ENCODE peak calls at places on chromosomes 3 and 15, in seven cellular contexts. J is lower lobe of right lung, E is body of pancreas, U is heart right ventricle, C is fibroblast of lung, K is GM23338, D is psoas muscle. O is an unnamed sample. For H3K4me1, the result is how much of the 10 kb centered on the place peaks cover.

GRCh38 chr15:83290236-83290635 is 5.8 kb upstream of the BNC1 start:
- DNase-seq in E (no peak), C (no peak), D (no peak), U (no peak), K (peak), J (no peak), O (no peak)

GRCh38 chr3:10395671-10396070 is 74.8 kb upstream of the SEC13 start:
- DNase-seq in J (no peak), D (no peak), K (no peak), U (no peak), E (no peak), C (no peak), O (no peak)

GRCh38 chr3:135454890-135455289 is 510.6 kb upstream of the PPP2R3A start:
- DNase-seq in K (no peak), D (no peak), C (no peak), E (no peak), U (no peak), J (no peak), O (no peak)

GRCh38 chr3:32321095-32321835 is 70.4 kb upstream of the CMTM7 start:
- DNase-seq in J (no peak), D (no peak), K (peak), E (no peak), U (peak), C (no peak), O (no peak)

GRCh38 chr3:72171946-72172345 is 387.0 kb upstream of the PROK2 start:
- DNase-seq in C (no peak), J (no peak), D (peak), K (no peak), U (peak), E (no peak), O (no peak)

GRCh38 chr15:59327942-59328341 is 44.7 kb downstream of the MYO1E start:
- DNase-seq in J (no peak), D (no peak), K (no peak), C (no peak), E (no peak), U (no peak), O (no peak)

GRCh38 chr15:29859981-29860745 is 37.9 kb upstream of the TJP1 start:
- DNase-seq in U (no peak), J (no peak), K (no peak), C (peak), E (no peak), D (no peak), O (no peak)

GRCh38 chr3:76352069-76352847 is 566.9 kb upstream of the ZNF717 start:
- DNase-seq in J (no peak), K (peak), E (no peak), C (no peak), U (no peak), D (no peak), O (no peak)

GRCh38 chr3:7508821-7509220 is 647.9 kb downstream of the GRM7 start:
- DNase-seq in U (no peak), J (no peak), D (no peak), E (no peak), C (no peak), K (no peak), O (no peak)

GRCh38 chr3:155889952-155890351 is 19.5 kb downstream of the GMPS start:
- DNase-seq in J (no peak), E (no peak), K (no peak), D (no peak), U (no peak), C (no peak), O (no peak)

DNA sequence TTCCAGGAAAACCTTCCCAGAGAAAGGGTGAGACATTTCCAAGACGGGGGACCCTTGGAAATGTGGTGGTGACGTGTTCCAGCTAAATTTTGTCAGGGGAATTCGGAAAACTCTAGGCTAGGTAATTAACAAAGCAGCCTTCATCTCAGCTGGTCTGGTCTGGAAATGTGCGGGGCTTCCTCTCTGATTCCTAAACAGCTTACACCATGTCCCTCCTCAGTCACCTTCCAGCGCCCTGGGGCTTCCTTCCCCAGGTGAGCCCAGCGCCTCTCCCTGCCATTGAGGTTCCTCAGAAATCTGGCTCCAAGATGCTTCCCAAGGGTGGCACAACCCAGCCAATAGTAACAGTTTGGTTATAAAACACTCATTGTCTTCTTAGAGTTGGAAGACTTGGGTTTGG is 571 bp downstream of the ACAD9 start:
- DNase-seq in U (no peak), K (no peak), D (no peak), E (no peak), C (no peak), J (no peak), O (no peak)
- H3K4me1 ChIP-seq in U (under half), K (under half), D (under half), E (under half), C (under half), J (under half), O (under half)

DNA sequence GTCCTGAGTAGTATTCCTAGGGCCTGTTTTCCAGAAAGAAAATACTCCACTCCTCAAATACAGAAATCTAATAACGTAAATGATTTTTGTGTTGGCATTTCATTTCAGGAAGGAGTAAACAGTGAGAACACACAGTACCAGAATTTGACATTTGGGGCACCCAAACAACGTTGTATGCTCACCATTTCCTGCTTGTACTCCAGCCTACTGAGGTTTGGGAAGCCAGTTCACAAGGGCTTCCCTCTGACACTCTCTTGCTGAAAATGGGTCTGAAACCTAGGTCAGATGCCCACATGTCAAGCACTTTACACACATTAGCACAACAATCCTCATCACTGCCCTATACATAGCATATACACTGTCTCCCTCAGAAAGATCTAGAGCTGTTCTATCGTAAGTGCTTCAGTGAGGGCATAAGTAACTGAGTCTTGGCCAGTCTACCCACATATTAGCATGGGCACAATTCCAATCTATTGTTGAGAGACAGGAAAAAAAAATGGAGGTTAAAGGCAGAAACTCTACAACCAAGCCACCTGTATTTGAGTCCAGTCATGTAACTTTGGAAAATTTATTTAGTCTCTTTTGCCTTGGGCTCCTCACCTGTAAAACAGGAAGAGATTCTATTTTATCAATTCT is 43.5 kb upstream of the RSL24D1 start:
- DNase-seq in K (no peak), J (no peak), E (no peak), U (no peak), D (no peak), C (no peak), O (no peak)
- H3K4me1 ChIP-seq in K (under half), J (under half), E (under half), U (under half), D (under half), C (under half), O (under half)

GRCh38 chr15:98868564-98868963 is 139.0 kb downstream of the PGPEP1L start:
- DNase-seq in K (no peak), U (no peak), C (no peak), D (no peak), J (no peak), E (no peak), O (no peak)
- H3K4me1 ChIP-seq in K (half or more), U (half or more), C (under half), D (under half), J (under half), E (under half), O (under half)

GRCh38 chr3:50264964-50265485 is 3.9 kb upstream of the SEMA3B start:
- DNase-seq in K (peak), J (no peak), E (no peak), D (no peak), C (no peak), U (peak), O (no peak)
- H3K4me1 ChIP-seq in K (half or more), J (half or more), E (half or more), D (half or more), C (half or more), U (half or more), O (under half)

GRCh38 chr3:9270704-9271103 is 21.3 kb upstream of the SRGAP3 start:
- DNase-seq in U (no peak), C (no peak), D (no peak), K (no peak), E (no peak), J (no peak), O (no peak)

GRCh38 chr3:9276761-9277370 is 27.4 kb upstream of the SRGAP3 start:
- DNase-seq in C (no peak), K (no peak), D (no peak), J (no peak), E (no peak), U (no peak), O (no peak)

DNA sequence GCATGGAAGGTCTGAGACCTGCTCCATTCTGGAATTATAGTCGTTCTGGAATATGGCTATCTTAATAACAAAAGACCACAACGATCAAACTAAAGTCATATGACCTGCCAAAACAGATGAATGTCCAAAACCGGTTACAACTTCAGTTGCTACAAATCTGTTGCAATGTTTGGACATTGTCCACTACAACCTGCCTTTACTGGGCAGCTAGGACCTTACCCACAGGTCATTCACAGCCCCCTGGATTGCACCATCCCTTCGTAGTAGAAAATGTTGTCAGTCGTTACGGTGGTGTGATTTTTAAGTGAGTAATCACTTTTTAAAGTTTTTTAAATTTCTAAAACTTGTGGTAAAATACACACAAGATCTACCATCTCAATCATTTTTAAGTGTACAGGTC is 22.5 kb upstream of the SRGAP3 start:
- DNase-seq in C (no peak), K (no peak), E (no peak), D (no peak), J (no peak), U (no peak), O (no peak)
- H3K4me1 ChIP-seq in C (under half), K (under half), E (under half), D (under half), J (under half), U (under half), O (under half)

O was measured in BE2C.